ENCODE peak calls at places on chromosomes 6 and 20, in ten cellular contexts. D is activated CD8-positive, alpha-beta memory T cell treated with anti-CD3 and anti-CD28 coated beads for 4 hours; C is lung; M is suprapubic skin; V is NCI-H510A treated with DMSO at 0.1 percent for 48 hours; Z is right atrium auricular region; A is stimulated activated CD4-positive, alpha-beta T cell treated with anti-CD3 and anti-CD28 coated beads, Interleukin-15, amount 100 ng/mL, for 1 hour; U is dermis blood vessel endothelial cell; E is right cardiac atrium; P is effector CD4-positive, alpha-beta T cell. B is an unnamed sample.

GRCh38 chr6:53691667-53692133 is 26.1 kb upstream of the KLHL31 start:
- DNase-seq in D (no peak), C (no peak), M (no peak), V (no peak), Z (no peak), A (no peak), U (no peak), E (no peak), P (no peak), B (no peak)

GRCh38 chr20:17084909-17085308 is 141.9 kb upstream of the PCSK2 start:
- DNase-seq in D (no peak), C (no peak), M (no peak), V (no peak), Z (no peak), A (no peak), U (no peak), E (no peak), P (no peak), B (no peak)

GRCh38 chr6:47700051-47700450 is 1.7 kb downstream of the ADGRF4 start:
- DNase-seq in D (no peak), C (no peak), M (no peak), V (no peak), Z (no peak), A (no peak), U (no peak), E (no peak), P (no peak), B (no peak)

GRCh38 chr6:169168706-169169105 is 84.9 kb downstream of the THBS2 start:
- DNase-seq in D (no peak), C (no peak), M (no peak), V (no peak), Z (no peak), A (no peak), U (no peak), E (no peak), P (no peak), B (no peak)

GRCh38 chr6:98574991-98575390 is 259.4 kb upstream of the POU3F2 start:
- DNase-seq in D (no peak), C (no peak), M (no peak), V (no peak), Z (no peak), A (no peak), U (no peak), E (no peak), P (no peak), B (peak; percentile 82)

GRCh38 chr6:25070547-25071366 is 135.0 kb upstream of the RIPOR2 start:
- DNase-seq in D (peak; percentile 69), C (peak; percentile 75), M (peak; percentile 85), V (peak; percentile 81), Z (peak; percentile 92), A (peak; percentile 70), U (peak; percentile 92), E (peak; percentile 61), P (peak; percentile 76), B (peak; percentile 67)

GRCh38 chr20:6533828-6534388 is 233.6 kb upstream of the BMP2 start:
- DNase-seq in D (no peak), C (no peak), M (no peak), V (peak; percentile 60), Z (no peak), A (no peak), U (no peak), E (peak; percentile 27), P (no peak), B (no peak)

GRCh38 chr20:1944345-1945099 is 49.3 kb downstream of the SIRPA start:
- DNase-seq in D (no peak), C (no peak), M (peak; percentile 53), V (no peak), Z (no peak), A (no peak), U (no peak), E (no peak), P (no peak), B (no peak)

GRCh38 chr6:8494730-8495129 is 59.4 kb upstream of the SLC35B3 start:
- DNase-seq in D (no peak), C (no peak), M (no peak), V (no peak), Z (no peak), A (no peak), U (no peak), E (no peak), P (no peak), B (no peak)

GRCh38 chr20:380763-381580 is 412 bp downstream of the TRIB3 start:
- DNase-seq in D (peak; percentile 19), C (peak; percentile 69), M (no peak), V (peak; percentile 15), Z (no peak), A (peak; percentile 24), U (peak; percentile 63), E (peak; percentile 60), P (peak; percentile 12), B (no peak)

GRCh38 chr6:113018351-113019151 is 671.4 kb downstream of the RFPL4B start:
- DNase-seq in D (no peak), C (no peak), M (no peak), V (no peak), Z (peak; percentile 64), A (no peak), U (peak; percentile 94), E (no peak), P (no peak), B (no peak)

GRCh38 chr6:113375950-113376846 is 480.9 kb upstream of the MARCKS start:
- DNase-seq in D (no peak), C (no peak), M (no peak), V (no peak), Z (no peak), A (no peak), U (peak; percentile 76), E (no peak), P (no peak), B (no peak)

GRCh38 chr20:17471606-17472187 is 59.5 kb downstream of the BFSP1 start:
- DNase-seq in D (no peak), C (no peak), M (no peak), V (peak; percentile 85), Z (peak; percentile 36), A (no peak), U (no peak), E (no peak), P (no peak), B (no peak)

GRCh38 chr6:125191916-125192609 is 38.5 kb downstream of the TPD52L1 start:
- DNase-seq in D (peak; percentile 4), C (peak; percentile 71), M (no peak), V (peak; percentile 10), Z (peak; percentile 75), A (peak; percentile 3), U (peak; percentile 76), E (peak; percentile 34), P (peak; percentile 28), B (peak; percentile 48)

GRCh38 chr20:44738779-44739477 is 6.7 kb upstream of the KCNK15 start:
- DNase-seq in D (no peak), C (peak; percentile 79), M (no peak), V (peak; percentile 18), Z (peak; percentile 82), A (no peak), U (peak; percentile 86), E (peak; percentile 59), P (peak; percentile 13), B (peak; percentile 89)

GRCh38 chr6:113697642-113698410 is 159.3 kb upstream of the MARCKS start:
- DNase-seq in D (no peak), C (no peak), M (no peak), V (no peak), Z (no peak), A (no peak), U (no peak), E (no peak), P (no peak), B (no peak)

GRCh38 chr20:11796041-11796440 is 121.7 kb upstream of the BTBD3 start:
- DNase-seq in D (no peak), C (no peak), M (no peak), V (no peak), Z (no peak), A (no peak), U (peak; percentile 8), E (no peak), P (no peak), B (no peak)

GRCh38 chr20:32501709-32502108 is 83.4 kb downstream of the NOL4L start:
- DNase-seq in D (no peak), C (no peak), M (no peak), V (no peak), Z (no peak), A (no peak), U (peak; percentile 74), E (no peak), P (no peak), B (no peak)

GRCh38 chr20:59825563-59825920 is 107.9 kb downstream of the SYCP2 start:
- DNase-seq in D (no peak), C (no peak), M (peak; percentile 59), V (no peak), Z (peak; percentile 11), A (no peak), U (no peak), E (no peak), P (no peak), B (no peak)

GRCh38 chr6:54053893-54054391 is 57.3 kb upstream of the MLIP start:
- DNase-seq in D (no peak), C (peak; percentile 57), M (no peak), V (no peak), Z (no peak), A (no peak), U (peak; percentile 55), E (no peak), P (no peak), B (peak; percentile 45)

GRCh38 chr6:524803-525202 is 132.1 kb downstream of the HUS1B start:
- DNase-seq in D (no peak), C (no peak), M (no peak), V (no peak), Z (no peak), A (no peak), U (no peak), E (no peak), P (no peak), B (peak; percentile 42)